ENCODE peak calls at places on chromosomes 13 and 19, in six cellular contexts. One of them, this sample, is unnamed.

GRCh38 chr19:31249217-31249616 is 100.0 kb downstream of the TSHZ3 start:
- DNase-seq in activated CD4-positive, alpha-beta T cell treated with anti-CD3 and anti-CD28 coated beads, Interleukin-2, amount 50 U/mL, for 48 hours: no peak
- DNase-seq in choroid plexus epithelial cell: no peak
- DNase-seq in HCEC 1CT: no peak
- DNase-seq in amygdala: no peak
- DNase-seq in stimulated activated CD4-positive, alpha-beta T cell treated with anti-CD3 and anti-CD28 coated beads, TNF-alpha, amount 100 ng/mL, for 24 hours: no peak
- DNase-seq in this sample: no peak

GRCh38 chr19:11963566-11964355 is 1.1 kb upstream of the ZNF763 start:
- DNase-seq in amygdala: peak; percentile 72
- DNase-seq in activated CD4-positive, alpha-beta T cell treated with anti-CD3 and anti-CD28 coated beads, Interleukin-2, amount 50 U/mL, for 48 hours: peak; percentile 78
- DNase-seq in choroid plexus epithelial cell: peak; percentile 78
- DNase-seq in HCEC 1CT: peak; percentile 20
- DNase-seq in stimulated activated CD4-positive, alpha-beta T cell treated with anti-CD3 and anti-CD28 coated beads, TNF-alpha, amount 100 ng/mL, for 24 hours: peak; percentile 56
- DNase-seq in this sample: peak; percentile 56

GRCh38 chr13:101397742-101398141 is 18.6 kb downstream of the NALCN start:
- DNase-seq in activated CD4-positive, alpha-beta T cell treated with anti-CD3 and anti-CD28 coated beads, Interleukin-2, amount 50 U/mL, for 48 hours: no peak
- DNase-seq in stimulated activated CD4-positive, alpha-beta T cell treated with anti-CD3 and anti-CD28 coated beads, TNF-alpha, amount 100 ng/mL, for 24 hours: no peak
- DNase-seq in HCEC 1CT: peak; percentile 96
- DNase-seq in choroid plexus epithelial cell: peak; percentile 55
- DNase-seq in amygdala: no peak
- DNase-seq in this sample: no peak

GRCh38 chr13:112903606-112904195 is 65.3 kb upstream of the MCF2L start:
- DNase-seq in stimulated activated CD4-positive, alpha-beta T cell treated with anti-CD3 and anti-CD28 coated beads, TNF-alpha, amount 100 ng/mL, for 24 hours: no peak
- DNase-seq in amygdala: no peak
- DNase-seq in activated CD4-positive, alpha-beta T cell treated with anti-CD3 and anti-CD28 coated beads, Interleukin-2, amount 50 U/mL, for 48 hours: no peak
- DNase-seq in HCEC 1CT: no peak
- DNase-seq in choroid plexus epithelial cell: no peak
- DNase-seq in this sample: no peak

GRCh38 chr19:30017172-30017571 is 75.1 kb downstream of the URI1 start:
- DNase-seq in stimulated activated CD4-positive, alpha-beta T cell treated with anti-CD3 and anti-CD28 coated beads, TNF-alpha, amount 100 ng/mL, for 24 hours: no peak
- DNase-seq in amygdala: no peak
- DNase-seq in activated CD4-positive, alpha-beta T cell treated with anti-CD3 and anti-CD28 coated beads, Interleukin-2, amount 50 U/mL, for 48 hours: no peak
- DNase-seq in HCEC 1CT: no peak
- DNase-seq in choroid plexus epithelial cell: no peak
- DNase-seq in this sample: no peak

GRCh38 chr13:46731535-46731934 is 65.4 kb downstream of the ESD start:
- DNase-seq in activated CD4-positive, alpha-beta T cell treated with anti-CD3 and anti-CD28 coated beads, Interleukin-2, amount 50 U/mL, for 48 hours: no peak
- DNase-seq in choroid plexus epithelial cell: no peak
- DNase-seq in stimulated activated CD4-positive, alpha-beta T cell treated with anti-CD3 and anti-CD28 coated beads, TNF-alpha, amount 100 ng/mL, for 24 hours: no peak
- DNase-seq in amygdala: no peak
- DNase-seq in HCEC 1CT: no peak
- DNase-seq in this sample: no peak

GRCh38 chr19:55579766-55580621 is 654 bp downstream of the ZNF579 start:
- DNase-seq in amygdala: no peak
- DNase-seq in activated CD4-positive, alpha-beta T cell treated with anti-CD3 and anti-CD28 coated beads, Interleukin-2, amount 50 U/mL, for 48 hours: peak; percentile 10
- DNase-seq in stimulated activated CD4-positive, alpha-beta T cell treated with anti-CD3 and anti-CD28 coated beads, TNF-alpha, amount 100 ng/mL, for 24 hours: no peak
- DNase-seq in HCEC 1CT: no peak
- DNase-seq in choroid plexus epithelial cell: peak; percentile 41
- DNase-seq in this sample: no peak

GRCh38 chr19:58182989-58183821 is at the start of gene ZNF274:
- DNase-seq in stimulated activated CD4-positive, alpha-beta T cell treated with anti-CD3 and anti-CD28 coated beads, TNF-alpha, amount 100 ng/mL, for 24 hours: peak; percentile 85
- DNase-seq in activated CD4-positive, alpha-beta T cell treated with anti-CD3 and anti-CD28 coated beads, Interleukin-2, amount 50 U/mL, for 48 hours: peak; percentile 93
- DNase-seq in choroid plexus epithelial cell: peak; percentile 97
- DNase-seq in HCEC 1CT: peak; percentile 92
- DNase-seq in amygdala: peak; percentile 85
- DNase-seq in this sample: peak; percentile 88

GRCh38 chr19:15107056-15108010 is at the start of gene SYDE1:
- DNase-seq in amygdala: no peak
- DNase-seq in stimulated activated CD4-positive, alpha-beta T cell treated with anti-CD3 and anti-CD28 coated beads, TNF-alpha, amount 100 ng/mL, for 24 hours: no peak
- DNase-seq in HCEC 1CT: peak; percentile 57
- DNase-seq in choroid plexus epithelial cell: peak; percentile 57
- DNase-seq in activated CD4-positive, alpha-beta T cell treated with anti-CD3 and anti-CD28 coated beads, Interleukin-2, amount 50 U/mL, for 48 hours: peak; percentile 47
- DNase-seq in this sample: no peak

GRCh38 chr19:56760842-56761241 is 79.7 kb downstream of the PEG3 start:
- DNase-seq in amygdala: no peak
- DNase-seq in HCEC 1CT: no peak
- DNase-seq in choroid plexus epithelial cell: no peak
- DNase-seq in activated CD4-positive, alpha-beta T cell treated with anti-CD3 and anti-CD28 coated beads, Interleukin-2, amount 50 U/mL, for 48 hours: no peak
- DNase-seq in stimulated activated CD4-positive, alpha-beta T cell treated with anti-CD3 and anti-CD28 coated beads, TNF-alpha, amount 100 ng/mL, for 24 hours: no peak
- DNase-seq in this sample: no peak

GRCh38 chr13:77267362-77267761 is 59.5 kb downstream of the MYCBP2 start:
- DNase-seq in amygdala: no peak
- DNase-seq in activated CD4-positive, alpha-beta T cell treated with anti-CD3 and anti-CD28 coated beads, Interleukin-2, amount 50 U/mL, for 48 hours: no peak
- DNase-seq in HCEC 1CT: peak; percentile 49
- DNase-seq in stimulated activated CD4-positive, alpha-beta T cell treated with anti-CD3 and anti-CD28 coated beads, TNF-alpha, amount 100 ng/mL, for 24 hours: no peak
- DNase-seq in choroid plexus epithelial cell: peak; percentile 63
- DNase-seq in this sample: no peak

GRCh38 chr13:98142427-98143156 is at the start of gene FARP1:
- DNase-seq in activated CD4-positive, alpha-beta T cell treated with anti-CD3 and anti-CD28 coated beads, Interleukin-2, amount 50 U/mL, for 48 hours: peak; percentile 38
- DNase-seq in amygdala: peak; percentile 35
- DNase-seq in stimulated activated CD4-positive, alpha-beta T cell treated with anti-CD3 and anti-CD28 coated beads, TNF-alpha, amount 100 ng/mL, for 24 hours: peak; percentile 9
- DNase-seq in choroid plexus epithelial cell: peak; percentile 69
- DNase-seq in HCEC 1CT: peak; percentile 62
- DNase-seq in this sample: no peak

GRCh38 chr13:46995874-46996273 is 99.0 kb upstream of the HTR2A start:
- DNase-seq in choroid plexus epithelial cell: no peak
- DNase-seq in amygdala: no peak
- DNase-seq in activated CD4-positive, alpha-beta T cell treated with anti-CD3 and anti-CD28 coated beads, Interleukin-2, amount 50 U/mL, for 48 hours: no peak
- DNase-seq in stimulated activated CD4-positive, alpha-beta T cell treated with anti-CD3 and anti-CD28 coated beads, TNF-alpha, amount 100 ng/mL, for 24 hours: no peak
- DNase-seq in HCEC 1CT: no peak
- DNase-seq in this sample: no peak

GRCh38 chr13:80436571-80437169 is 95.7 kb upstream of the SPRY2 start:
- DNase-seq in HCEC 1CT: peak; percentile 17
- DNase-seq in stimulated activated CD4-positive, alpha-beta T cell treated with anti-CD3 and anti-CD28 coated beads, TNF-alpha, amount 100 ng/mL, for 24 hours: no peak
- DNase-seq in amygdala: no peak
- DNase-seq in activated CD4-positive, alpha-beta T cell treated with anti-CD3 and anti-CD28 coated beads, Interleukin-2, amount 50 U/mL, for 48 hours: no peak
- DNase-seq in choroid plexus epithelial cell: peak; percentile 68
- DNase-seq in this sample: no peak

GRCh38 chr19:1705367-1705766 is 47.9 kb upstream of the ONECUT3 start:
- DNase-seq in activated CD4-positive, alpha-beta T cell treated with anti-CD3 and anti-CD28 coated beads, Interleukin-2, amount 50 U/mL, for 48 hours: no peak
- DNase-seq in HCEC 1CT: no peak
- DNase-seq in amygdala: no peak
- DNase-seq in stimulated activated CD4-positive, alpha-beta T cell treated with anti-CD3 and anti-CD28 coated beads, TNF-alpha, amount 100 ng/mL, for 24 hours: no peak
- DNase-seq in choroid plexus epithelial cell: no peak
- DNase-seq in this sample: no peak

GRCh38 chr13:31093145-31093885 is 68.4 kb downstream of the HSPH1 start:
- DNase-seq in HCEC 1CT: no peak
- DNase-seq in amygdala: no peak
- DNase-seq in choroid plexus epithelial cell: no peak
- DNase-seq in activated CD4-positive, alpha-beta T cell treated with anti-CD3 and anti-CD28 coated beads, Interleukin-2, amount 50 U/mL, for 48 hours: no peak
- DNase-seq in stimulated activated CD4-positive, alpha-beta T cell treated with anti-CD3 and anti-CD28 coated beads, TNF-alpha, amount 100 ng/mL, for 24 hours: no peak
- DNase-seq in this sample: no peak

GRCh38 chr13:51601601-51602348 is 17.5 kb downstream of the WDFY2 start:
- DNase-seq in amygdala: no peak
- DNase-seq in stimulated activated CD4-positive, alpha-beta T cell treated with anti-CD3 and anti-CD28 coated beads, TNF-alpha, amount 100 ng/mL, for 24 hours: no peak
- DNase-seq in choroid plexus epithelial cell: no peak
- DNase-seq in activated CD4-positive, alpha-beta T cell treated with anti-CD3 and anti-CD28 coated beads, Interleukin-2, amount 50 U/mL, for 48 hours: no peak
- DNase-seq in HCEC 1CT: no peak
- DNase-seq in this sample: no peak

GRCh38 chr19:10961073-10961762 is 388 bp downstream of the SMARCA4 start:
- DNase-seq in choroid plexus epithelial cell: no peak
- DNase-seq in activated CD4-positive, alpha-beta T cell treated with anti-CD3 and anti-CD28 coated beads, Interleukin-2, amount 50 U/mL, for 48 hours: peak; percentile 35
- DNase-seq in HCEC 1CT: peak; percentile 21
- DNase-seq in stimulated activated CD4-positive, alpha-beta T cell treated with anti-CD3 and anti-CD28 coated beads, TNF-alpha, amount 100 ng/mL, for 24 hours: no peak
- DNase-seq in amygdala: peak; percentile 3
- DNase-seq in this sample: no peak

GRCh38 chr19:8224394-8225145 is 15.4 kb downstream of the CERS4 start:
- DNase-seq in activated CD4-positive, alpha-beta T cell treated with anti-CD3 and anti-CD28 coated beads, Interleukin-2, amount 50 U/mL, for 48 hours: no peak
- DNase-seq in choroid plexus epithelial cell: no peak
- DNase-seq in HCEC 1CT: no peak
- DNase-seq in amygdala: no peak
- DNase-seq in stimulated activated CD4-positive, alpha-beta T cell treated with anti-CD3 and anti-CD28 coated beads, TNF-alpha, amount 100 ng/mL, for 24 hours: no peak
- DNase-seq in this sample: no peak

GRCh38 chr19:1131718-1132552 is 28.1 kb downstream of the GPX4 start:
- DNase-seq in HCEC 1CT: peak; percentile 86
- DNase-seq in amygdala: no peak
- DNase-seq in activated CD4-positive, alpha-beta T cell treated with anti-CD3 and anti-CD28 coated beads, Interleukin-2, amount 50 U/mL, for 48 hours: peak; percentile 91
- DNase-seq in choroid plexus epithelial cell: peak; percentile 92
- DNase-seq in stimulated activated CD4-positive, alpha-beta T cell treated with anti-CD3 and anti-CD28 coated beads, TNF-alpha, amount 100 ng/mL, for 24 hours: peak; percentile 74
- DNase-seq in this sample: peak; percentile 77

GRCh38 chr13:34458756-34459462 is 483.2 kb upstream of the NBEA start:
- DNase-seq in stimulated activated CD4-positive, alpha-beta T cell treated with anti-CD3 and anti-CD28 coated beads, TNF-alpha, amount 100 ng/mL, for 24 hours: no peak
- DNase-seq in choroid plexus epithelial cell: peak; percentile 7
- DNase-seq in amygdala: no peak
- DNase-seq in HCEC 1CT: no peak
- DNase-seq in activated CD4-positive, alpha-beta T cell treated with anti-CD3 and anti-CD28 coated beads, Interleukin-2, amount 50 U/mL, for 48 hours: no peak
- DNase-seq in this sample: no peak

GRCh38 chr13:64248371-64249065 is 2832.9 kb upstream of the PCDH20 start:
- DNase-seq in activated CD4-positive, alpha-beta T cell treated with anti-CD3 and anti-CD28 coated beads, Interleukin-2, amount 50 U/mL, for 48 hours: no peak
- DNase-seq in stimulated activated CD4-positive, alpha-beta T cell treated with anti-CD3 and anti-CD28 coated beads, TNF-alpha, amount 100 ng/mL, for 24 hours: no peak
- DNase-seq in choroid plexus epithelial cell: peak; percentile 66
- DNase-seq in amygdala: no peak
- DNase-seq in HCEC 1CT: no peak
- DNase-seq in this sample: no peak

GRCh38 chr19:19547674-19548345 is 9.7 kb downstream of the CILP2 start:
- DNase-seq in amygdala: no peak
- DNase-seq in choroid plexus epithelial cell: no peak
- DNase-seq in HCEC 1CT: no peak
- DNase-seq in activated CD4-positive, alpha-beta T cell treated with anti-CD3 and anti-CD28 coated beads, Interleukin-2, amount 50 U/mL, for 48 hours: no peak
- DNase-seq in stimulated activated CD4-positive, alpha-beta T cell treated with anti-CD3 and anti-CD28 coated beads, TNF-alpha, amount 100 ng/mL, for 24 hours: no peak
- DNase-seq in this sample: no peak

GRCh38 chr13:92097337-92097903 is 699.0 kb downstream of the GPC5 start:
- DNase-seq in HCEC 1CT: no peak
- DNase-seq in choroid plexus epithelial cell: peak; percentile 70
- DNase-seq in activated CD4-positive, alpha-beta T cell treated with anti-CD3 and anti-CD28 coated beads, Interleukin-2, amount 50 U/mL, for 48 hours: no peak
- DNase-seq in stimulated activated CD4-positive, alpha-beta T cell treated with anti-CD3 and anti-CD28 coated beads, TNF-alpha, amount 100 ng/mL, for 24 hours: no peak
- DNase-seq in amygdala: no peak
- DNase-seq in this sample: no peak

GRCh38 chr19:3038214-3038613 is 9.1 kb upstream of the TLE2 start:
- DNase-seq in HCEC 1CT: no peak
- DNase-seq in stimulated activated CD4-positive, alpha-beta T cell treated with anti-CD3 and anti-CD28 coated beads, TNF-alpha, amount 100 ng/mL, for 24 hours: no peak
- DNase-seq in choroid plexus epithelial cell: no peak
- DNase-seq in activated CD4-positive, alpha-beta T cell treated with anti-CD3 and anti-CD28 coated beads, Interleukin-2, amount 50 U/mL, for 48 hours: no peak
- DNase-seq in amygdala: no peak
- DNase-seq in this sample: no peak